ENCODE peak calls at places on chromosomes 6 and 20, in four cellular contexts. One of them, this sample, is unnamed.

GRCh38 chr6:20211037-20211940 is 980 bp downstream of the MBOAT1 start:
- DNase-seq in CD8-positive, alpha-beta T cell: no peak
- DNase-seq in A549: no peak
- DNase-seq in lower lobe of right lung: no peak
- DNase-seq in this sample: no peak

GRCh38 chr6:113672691-113673149 is 184.4 kb upstream of the MARCKS start:
- DNase-seq in CD8-positive, alpha-beta T cell: no peak
- DNase-seq in A549: no peak
- DNase-seq in lower lobe of right lung: peak
- DNase-seq in this sample: no peak

GRCh38 chr6:129575378-129576118 is 134.4 kb downstream of the ARHGAP18 start:
- DNase-seq in CD8-positive, alpha-beta T cell: no peak
- DNase-seq in A549: peak
- DNase-seq in lower lobe of right lung: no peak
- DNase-seq in this sample: no peak

GRCh38 chr20:23340524-23340923 is 10.1 kb upstream of the NXT1 start:
- DNase-seq in CD8-positive, alpha-beta T cell: peak
- DNase-seq in A549: peak
- DNase-seq in lower lobe of right lung: no peak
- DNase-seq in this sample: no peak

GRCh38 chr6:170140129-170140528 is 150.7 kb downstream of the DLL1 start:
- DNase-seq in CD8-positive, alpha-beta T cell: no peak
- DNase-seq in A549: no peak
- DNase-seq in lower lobe of right lung: no peak
- DNase-seq in this sample: no peak

GRCh38 chr6:134950482-134950881 is 581 bp upstream of the ALDH8A1 start:
- DNase-seq in CD8-positive, alpha-beta T cell: no peak
- DNase-seq in A549: no peak
- DNase-seq in lower lobe of right lung: no peak
- DNase-seq in this sample: no peak

GRCh38 chr6:90319044-90319443 is 22.4 kb upstream of the BACH2 start:
- DNase-seq in CD8-positive, alpha-beta T cell: no peak
- DNase-seq in A549: no peak
- DNase-seq in lower lobe of right lung: no peak
- DNase-seq in this sample: no peak

GRCh38 chr20:58842276-58842675 is 8.4 kb downstream of the GNAS-AS1 start:
- DNase-seq in CD8-positive, alpha-beta T cell: no peak
- DNase-seq in A549: no peak
- DNase-seq in lower lobe of right lung: no peak
- DNase-seq in this sample: no peak

GRCh38 chr6:136166815-136167214 is 83.3 kb downstream of the MTFR2 start:
- DNase-seq in CD8-positive, alpha-beta T cell: no peak
- DNase-seq in A549: no peak
- DNase-seq in lower lobe of right lung: no peak
- DNase-seq in this sample: no peak

GRCh38 chr20:8667306-8667705 is 401.6 kb upstream of the PLCB4 start:
- DNase-seq in CD8-positive, alpha-beta T cell: no peak
- DNase-seq in A549: no peak
- DNase-seq in lower lobe of right lung: no peak
- DNase-seq in this sample: no peak

GRCh38 chr6:78593898-78594666 is 273.3 kb upstream of the IRAK1BP1 start:
- DNase-seq in CD8-positive, alpha-beta T cell: no peak
- DNase-seq in A549: no peak
- DNase-seq in lower lobe of right lung: no peak
- DNase-seq in this sample: no peak

GRCh38 chr6:132498638-132499037 is 14.3 kb downstream of the STX7 start:
- DNase-seq in CD8-positive, alpha-beta T cell: no peak
- DNase-seq in A549: no peak
- DNase-seq in lower lobe of right lung: no peak
- DNase-seq in this sample: no peak

GRCh38 chr6:132495604-132496079 is 17.3 kb downstream of the STX7 start:
- DNase-seq in CD8-positive, alpha-beta T cell: no peak
- DNase-seq in A549: no peak
- DNase-seq in lower lobe of right lung: no peak
- DNase-seq in this sample: no peak

GRCh38 chr6:132496519-132497180 is 16.3 kb downstream of the STX7 start:
- DNase-seq in CD8-positive, alpha-beta T cell: no peak
- DNase-seq in A549: no peak
- DNase-seq in lower lobe of right lung: no peak
- DNase-seq in this sample: no peak

GRCh38 chr6:132494954-132495353 is 18.0 kb downstream of the STX7 start:
- DNase-seq in CD8-positive, alpha-beta T cell: no peak
- DNase-seq in A549: no peak
- DNase-seq in lower lobe of right lung: no peak
- DNase-seq in this sample: no peak

GRCh38 chr6:132499757-132500156 is 13.2 kb downstream of the STX7 start:
- DNase-seq in CD8-positive, alpha-beta T cell: no peak
- DNase-seq in A549: no peak
- DNase-seq in lower lobe of right lung: no peak
- DNase-seq in this sample: no peak
- H3K27ac ChIP-seq in CD8-positive, alpha-beta T cell: no peak
- H3K27ac ChIP-seq in A549: no peak
- H3K27ac ChIP-seq in lower lobe of right lung: peak
- H3K27ac ChIP-seq in this sample: no peak

DNA sequence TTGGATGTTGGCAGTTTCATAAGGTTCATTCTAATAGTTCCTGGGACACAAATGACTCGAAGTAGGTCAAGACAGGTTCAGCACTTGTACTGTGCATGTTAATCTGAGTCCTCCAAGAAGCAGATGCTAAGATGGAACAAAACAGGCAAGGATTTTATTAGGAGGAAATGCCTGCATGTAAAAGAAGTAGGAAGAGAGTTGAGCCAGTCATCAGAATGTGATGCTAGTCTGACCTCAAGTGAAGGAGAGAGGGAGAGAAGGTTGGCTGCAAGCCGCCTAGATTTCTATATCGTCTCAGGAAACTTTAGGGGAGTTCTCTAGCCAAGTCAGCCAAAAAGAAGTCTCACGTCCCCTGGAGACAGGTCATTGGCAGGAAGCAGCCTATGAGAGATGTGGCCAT is 377.9 kb downstream of the CD109 start:
- DNase-seq in CD8-positive, alpha-beta T cell: no peak
- DNase-seq in A549: no peak
- DNase-seq in lower lobe of right lung: no peak
- DNase-seq in this sample: no peak
- H3K4me3 ChIP-seq in CD8-positive, alpha-beta T cell: no peak
- H3K4me3 ChIP-seq in A549: no peak
- H3K4me3 ChIP-seq in lower lobe of right lung: no peak
- H3K4me3 ChIP-seq in this sample: no peak

DNA sequence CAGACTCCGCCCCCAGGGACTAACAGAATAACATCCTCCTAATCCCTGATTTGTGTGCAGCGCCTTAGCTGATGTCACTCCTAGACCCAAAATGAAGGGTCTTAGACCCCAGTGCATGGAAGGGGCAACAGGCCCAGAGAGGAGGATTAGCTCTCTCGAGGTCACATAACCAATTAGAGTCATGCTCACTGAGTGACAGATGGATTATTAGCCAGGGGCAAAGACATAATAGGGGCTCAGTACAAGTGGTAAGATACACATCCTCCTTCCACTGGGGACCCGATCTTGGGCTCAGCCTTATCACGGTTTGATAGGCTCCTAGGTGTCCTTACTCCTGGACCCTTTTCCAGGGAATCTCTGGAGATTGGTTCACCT is 851 bp downstream of the TP53INP2 start:
- DNase-seq in CD8-positive, alpha-beta T cell: no peak
- DNase-seq in A549: no peak
- DNase-seq in lower lobe of right lung: no peak
- DNase-seq in this sample: no peak
- H3K27ac ChIP-seq in CD8-positive, alpha-beta T cell: peak
- H3K27ac ChIP-seq in A549: peak
- H3K27ac ChIP-seq in lower lobe of right lung: peak
- H3K27ac ChIP-seq in this sample: peak

DNA sequence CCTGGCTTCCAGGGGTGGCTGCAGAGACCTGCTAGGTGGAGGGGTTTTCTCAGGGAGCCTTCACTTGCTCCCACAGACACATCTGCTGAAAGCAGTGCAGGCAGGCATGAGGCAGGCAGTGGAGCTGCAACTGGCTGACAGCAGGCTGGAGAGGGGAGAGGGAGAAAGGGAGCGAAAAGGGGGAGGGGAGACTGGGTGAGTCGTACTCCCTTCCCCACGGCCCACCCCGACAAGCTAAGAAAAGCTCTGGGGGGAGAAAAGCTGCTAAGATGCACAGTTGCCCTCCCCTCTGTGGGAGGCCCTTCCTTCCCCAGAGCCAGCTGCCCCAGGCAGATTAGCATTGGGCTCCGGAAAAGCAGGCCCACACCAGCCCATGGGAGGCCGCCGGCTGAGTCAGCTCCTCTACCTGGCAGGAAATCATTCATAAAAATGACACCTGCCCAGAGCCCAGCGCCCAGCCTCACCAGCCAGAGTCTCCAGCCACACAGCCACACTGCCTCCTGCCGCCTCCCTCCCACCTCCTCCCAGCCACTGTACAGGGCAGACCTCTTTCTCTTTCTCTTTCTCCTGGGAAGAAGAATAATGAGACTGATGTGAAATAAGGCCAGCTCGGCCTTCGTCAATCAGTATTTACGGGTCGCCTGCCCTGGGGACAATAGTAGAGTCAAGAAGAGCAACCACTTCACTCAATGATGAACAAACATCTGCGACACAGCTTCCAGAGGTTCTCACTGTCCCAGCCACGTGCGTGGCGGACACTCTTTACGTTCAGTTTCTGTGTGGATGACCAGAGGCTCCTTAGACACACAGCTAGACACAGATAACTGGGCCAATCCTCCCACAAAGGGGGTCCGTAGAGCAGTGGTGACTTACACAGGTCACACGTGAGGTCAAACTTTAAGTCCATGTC is 7.7 kb upstream of the C20orf203 start:
- DNase-seq in CD8-positive, alpha-beta T cell: no peak
- DNase-seq in A549: no peak
- DNase-seq in lower lobe of right lung: no peak
- DNase-seq in this sample: no peak
- H3K4me3 ChIP-seq in CD8-positive, alpha-beta T cell: no peak
- H3K4me3 ChIP-seq in A549: no peak
- H3K4me3 ChIP-seq in lower lobe of right lung: no peak
- H3K4me3 ChIP-seq in this sample: no peak